ENCODE peak calls at places on chromosomes 11 and 22, in nine cellular contexts. B is T-helper 2 cell, K is glutamatergic neuron, E is A172, I is esophagus squamous epithelium, D is right lobe of liver, Q is activated T-helper 1 cell treated with Interleukin-2 at 50 U/mL for 16 hours, H is cardiac muscle cell, S is NCI-H146. M is an unnamed sample.

GRCh38 chr11:79018371-79018849 is 422.4 kb downstream of the TENM4 start:
- DNase-seq in Q (no peak), D (no peak), E (peak), H (no peak), I (no peak), S (no peak), B (no peak), K (no peak), M (no peak)

GRCh38 chr22:23066200-23067022 is 3.9 kb upstream of the GNAZ start:
- DNase-seq in D (no peak), K (no peak), I (no peak), S (no peak), E (no peak), Q (no peak), B (no peak), H (no peak), M (peak)

GRCh38 chr11:106880121-106880520 is 138.2 kb downstream of the GUCY1A2 start:
- DNase-seq in S (no peak), B (no peak), D (no peak), H (no peak), E (no peak), K (no peak), Q (no peak), I (no peak), M (no peak)

GRCh38 chr11:106017088-106017487 is 5.0 kb downstream of the MSANTD4 start:
- DNase-seq in H (no peak), Q (no peak), B (no peak), S (no peak), K (no peak), E (no peak), D (no peak), I (no peak), M (no peak)

GRCh38 chr11:30789270-30789669 is 203.1 kb upstream of the MPPED2 start:
- DNase-seq in H (no peak), D (no peak), B (no peak), I (no peak), K (no peak), E (peak), S (no peak), Q (no peak), M (no peak)

GRCh38 chr11:65660038-65660437 is 2.7 kb downstream of the RELA start:
- DNase-seq in E (no peak), Q (no peak), H (no peak), K (no peak), B (no peak), S (no peak), D (no peak), I (no peak), M (no peak)

GRCh38 chr22:20312396-20313191 is 7.3 kb downstream of the DGCR6L start:
- DNase-seq in Q (no peak), K (no peak), S (no peak), H (no peak), D (no peak), E (no peak), I (no peak), B (no peak), M (peak)

GRCh38 chr22:19201858-19202798 is 23.6 kb upstream of the SLC25A1 start:
- DNase-seq in D (no peak), E (no peak), B (no peak), K (peak), Q (no peak), S (no peak), I (no peak), H (no peak), M (no peak)

GRCh38 chr11:129508163-129508562 is 132.5 kb downstream of the BARX2 start:
- DNase-seq in K (no peak), Q (no peak), D (no peak), B (no peak), E (no peak), H (no peak), I (no peak), S (no peak), M (no peak)